ENCODE peak calls at places on chromosomes 6 and 20, in eight cellular contexts. M is posterior cingulate gyrus; N is Daoy; V is activated naive CD4-positive, alpha-beta T cell; O is fibroblast of lung; T is iris pigment epithelial cell; G is activated gamma-delta T cell treated with Interleukin-2 at 50 U/mL for 16 hours; P is heart right ventricle. R is an unnamed sample.

GRCh38 chr6:2101213-2101612 is 144.2 kb downstream of the GMDS start:
- DNase-seq in N (no peak), T (peak), P (no peak), G (no peak), V (no peak), O (no peak), M (no peak), R (no peak)

GRCh38 chr6:135506270-135506997 is 8.9 kb upstream of the AHI1 start:
- DNase-seq in V (no peak), M (no peak), P (no peak), T (peak), O (peak), N (peak), G (peak), R (peak)

GRCh38 chr6:88165877-88166492 is at the start of gene CNR1:
- DNase-seq in M (peak), V (no peak), O (peak), P (peak), N (peak), T (no peak), G (no peak), R (peak)

GRCh38 chr6:142653710-142654274 is 291.2 kb downstream of the HIVEP2 start:
- DNase-seq in N (no peak), G (no peak), T (no peak), P (no peak), V (no peak), O (no peak), M (no peak), R (no peak)

GRCh38 chr6:11434565-11435326 is 102.8 kb upstream of the TMEM170B start:
- DNase-seq in M (no peak), O (peak), P (no peak), N (peak), V (no peak), T (peak), G (no peak), R (peak)

GRCh38 chr6:89581669-89582068 is 56.9 kb downstream of the LYRM2 start:
- DNase-seq in T (no peak), N (no peak), G (no peak), O (no peak), P (no peak), M (no peak), V (no peak), R (no peak)

GRCh38 chr6:82298012-82298411 is 50.5 kb upstream of the IBTK start:
- DNase-seq in M (no peak), T (peak), P (no peak), N (peak), O (peak), G (no peak), V (no peak), R (peak)

GRCh38 chr6:37698264-37699137 is 818 bp upstream of the MDGA1 start:
- DNase-seq in P (peak), G (peak), M (no peak), T (peak), O (no peak), V (peak), N (peak), R (peak)

GRCh38 chr20:38782275-38782674 is 23.2 kb upstream of the PPP1R16B start:
- DNase-seq in N (no peak), V (no peak), G (no peak), P (no peak), T (no peak), M (no peak), O (no peak), R (no peak)

GRCh38 chr6:91083226-91083625 is 496.4 kb upstream of the MAP3K7 start:
- DNase-seq in N (no peak), V (no peak), G (no peak), T (peak), P (no peak), O (peak), M (no peak), R (no peak)

GRCh38 chr20:34190679-34191090 is 50.5 kb upstream of the ASIP start:
- DNase-seq in P (peak), V (no peak), N (peak), T (peak), M (peak), O (peak), G (peak), R (peak)

GRCh38 chr6:158115508-158115907 is 52.6 kb downstream of the SERAC1 start:
- DNase-seq in T (no peak), M (no peak), G (no peak), P (no peak), V (no peak), N (no peak), O (no peak), R (no peak)

GRCh38 chr6:162251257-162251656 is 476.3 kb downstream of the PRKN start:
- DNase-seq in G (no peak), P (no peak), T (no peak), V (no peak), O (no peak), M (no peak), N (no peak), R (no peak)

GRCh38 chr6:168120390-168121307 is 41.6 kb upstream of the FRMD1 start:
- DNase-seq in G (no peak), T (no peak), N (no peak), M (no peak), V (no peak), P (no peak), O (no peak), R (no peak)

GRCh38 chr6:33983109-33983475 is 162.8 kb downstream of the GRM4 start:
- DNase-seq in T (no peak), M (peak), N (peak), O (no peak), V (no peak), G (no peak), P (no peak), R (peak)

GRCh38 chr20:56986476-56986875 is 280.0 kb downstream of the BMP7 start:
- DNase-seq in N (no peak), T (no peak), P (no peak), O (no peak), V (no peak), M (no peak), G (no peak), R (no peak)

R was measured in H4.